ENCODE peak calls at places on chromosome 16, in five cellular contexts. A is uterus, C is right lobe of liver, E is ascending aorta, L is heart right ventricle. T is an unnamed sample. For H3K9me3 and H3K4me1, the result is how much of the 10 kb centered on the place peaks cover.

GRCh38 chr16:51877686-51878085 is 669.3 kb downstream of the TOX3 start:
- DNase-seq in C (no peak), L (no peak), E (no peak), A (no peak), T (no peak)

GRCh38 chr16:77376358-77376757 is 58.5 kb downstream of the ADAMTS18 start:
- DNase-seq in A (no peak), E (no peak), C (no peak), L (no peak), T (no peak)

GRCh38 chr16:78258651-78259050 is 159.2 kb downstream of the WWOX start:
- DNase-seq in C (no peak), E (no peak), L (no peak), A (no peak), T (no peak)

GRCh38 chr16:83899272-83899897 is 470 bp downstream of the MLYCD start:
- DNase-seq in C (peak), A (no peak), E (peak), L (peak), T (peak)

GRCh38 chr16:64287667-64288521 is 834.0 kb downstream of the CDH11 start:
- DNase-seq in C (no peak), A (no peak), E (no peak), L (no peak), T (no peak)

GRCh38 chr16:77711775-77712174 is 10.5 kb upstream of the NUDT7 start:
- DNase-seq in C (peak), L (no peak), A (no peak), E (no peak), T (no peak)

GRCh38 chr16:69123894-69124293 is 8.5 kb downstream of the CHTF8 start:
- DNase-seq in E (no peak), L (peak), A (no peak), C (no peak), T (no peak)

GRCh38 chr16:22683730-22684280 is 130.2 kb upstream of the HS3ST2 start:
- DNase-seq in C (no peak), A (no peak), E (peak), L (no peak), T (no peak)

GRCh38 chr16:66390346-66391108 is 24.0 kb downstream of the CDH5 start:
- DNase-seq in C (no peak), L (peak), A (no peak), E (peak), T (no peak)

GRCh38 chr16:787261-787966 is 767 bp downstream of the RPUSD1 start:
- DNase-seq in A (no peak), L (no peak), C (no peak), E (no peak), T (no peak)

GRCh38 chr16:71440669-71441347 is 1.0 kb downstream of the TLE7 start:
- DNase-seq in L (no peak), C (no peak), E (no peak), A (no peak), T (no peak)

GRCh38 chr16:2514333-2515179 is 804 bp downstream of the ATP6V0C start:
- DNase-seq in E (no peak), A (no peak), L (peak), C (peak), T (peak)

GRCh38 chr16:49621240-49622083 is 234.4 kb downstream of the ZNF423 start:
- DNase-seq in E (peak), C (no peak), L (no peak), A (no peak), T (no peak)

GRCh38 chr16:89633064-89633631 is 19.7 kb downstream of the DPEP1 start:
- DNase-seq in L (no peak), A (no peak), C (no peak), E (no peak), T (no peak)

GRCh38 chr16:88815901-88816589 is 4.3 kb upstream of the APRT start:
- DNase-seq in L (no peak), A (no peak), C (no peak), E (no peak), T (peak)

GRCh38 chr16:67893791-67894399 is 841 bp downstream of the PSKH1 start:
- DNase-seq in L (no peak), A (no peak), C (no peak), E (no peak), T (no peak)

GRCh38 chr16:784431-784830 is 3.8 kb downstream of the RPUSD1 start:
- DNase-seq in L (no peak), C (no peak), E (no peak), A (no peak), T (no peak)

GRCh38 chr16:84268661-84269060 is 26.0 kb upstream of the WFDC1 start:
- DNase-seq in E (no peak), A (no peak), L (no peak), C (no peak), T (no peak)

GRCh38 chr16:86048221-86048620 is 149.3 kb downstream of the IRF8 start:
- DNase-seq in L (no peak), C (peak), A (no peak), E (no peak), T (no peak)

GRCh38 chr16:8237452-8237851 is 352.9 kb downstream of the TMEM114 start:
- DNase-seq in L (no peak), A (no peak), C (no peak), E (no peak), T (no peak)

GRCh38 chr16:57071840-57072541 is 20.4 kb upstream of the CPNE2 start:
- DNase-seq in E (no peak), L (no peak), A (no peak), C (no peak), T (no peak)

GRCh38 chr16:1526608-1527555 is 6.6 kb upstream of the TMEM204 start:
- DNase-seq in C (no peak), A (no peak), L (no peak), E (no peak), T (no peak)

GRCh38 chr16:84175351-84176081 is 11.3 kb downstream of the TAF1C start:
- DNase-seq in L (no peak), E (no peak), C (no peak), A (peak), T (peak)

GRCh38 chr16:19874816-19875546 is 9.7 kb downstream of the GPRC5B start:
- DNase-seq in L (no peak), E (no peak), A (no peak), C (no peak), T (no peak)

GRCh38 chr16:56606688-56607618 is 1.4 kb upstream of the MT2A start:
- DNase-seq in E (peak), L (peak), C (peak), A (peak), T (peak)

GRCh38 chr16:30142672-30143346 is 19.8 kb upstream of the MAPK3 start:
- DNase-seq in C (no peak), L (no peak), A (no peak), E (no peak), T (no peak)

GRCh38 chr16:66128363-66128725 is 238.1 kb upstream of the CDH5 start:
- DNase-seq in E (no peak), A (no peak), L (no peak), C (no peak), T (no peak)

GRCh38 chr16:11145821-11146211 is 110.2 kb downstream of the SOCS1 start:
- DNase-seq in E (no peak), C (no peak), A (no peak), L (no peak), T (no peak)
- H3K9me3 ChIP-seq in E (under half), C (under half), A (under half), L (under half), T (under half)

GRCh38 chr16:58462997-58463891 is 36.7 kb upstream of the NDRG4 start:
- DNase-seq in C (no peak), A (no peak), E (no peak), L (peak), T (no peak)
- H3K4me1 ChIP-seq in C (under half), A (under half), E (under half), L (under half), T (under half)

GRCh38 chr16:13393816-13394215 is 492.4 kb downstream of the SHISA9 start:
- DNase-seq in L (no peak), A (no peak), E (no peak), C (no peak), T (no peak)

GRCh38 chr16:13402601-13403000 is 501.2 kb downstream of the SHISA9 start:
- DNase-seq in L (no peak), C (no peak), A (no peak), E (no peak), T (no peak)

GRCh38 chr16:13392341-13392740 is 490.9 kb downstream of the SHISA9 start:
- DNase-seq in A (no peak), L (no peak), C (no peak), E (no peak), T (no peak)

GRCh38 chr16:13401631-13402030 is 500.2 kb downstream of the SHISA9 start:
- DNase-seq in C (no peak), L (no peak), E (no peak), A (no peak), T (no peak)

GRCh38 chr16:13397126-13397525 is 495.7 kb downstream of the SHISA9 start:
- DNase-seq in E (no peak), C (no peak), A (no peak), L (no peak), T (no peak)
- TF ChIP-seq CTCF in E (no peak), C (no peak), A (no peak), L (no peak), T (no peak)

GRCh38 chr16:35713762-35714650 is 2254.6 kb downstream of the TP53TG3F start:
- DNase-seq in C (no peak), A (no peak), E (peak), L (peak), T (no peak)

GRCh38 chr16:35711435-35711834 is 2252.0 kb downstream of the TP53TG3F start:
- DNase-seq in L (no peak), A (no peak), C (no peak), E (no peak), T (no peak)

GRCh38 chr16:35711958-35712357 is 2252.5 kb downstream of the TP53TG3F start:
- DNase-seq in L (no peak), A (no peak), C (no peak), E (peak), T (no peak)

DNA sequence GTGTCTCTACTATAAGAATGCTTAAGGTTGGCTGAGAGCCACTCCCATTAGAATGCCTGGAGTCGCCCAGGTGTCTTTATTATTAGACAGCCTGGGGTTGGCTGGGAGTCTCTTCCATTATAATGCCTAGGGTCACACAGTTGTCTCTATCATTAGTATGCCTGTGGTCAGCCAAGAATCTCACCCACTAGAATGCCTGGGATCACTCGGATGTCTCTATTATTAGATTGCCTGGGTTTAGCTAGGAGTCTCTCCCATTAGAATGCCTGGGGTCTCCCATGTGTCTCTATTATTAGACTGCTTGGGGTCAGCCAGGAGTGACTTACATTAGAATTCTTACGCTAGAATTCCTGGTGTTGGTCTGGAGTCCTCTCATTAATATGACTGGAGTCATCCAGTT is 2255.3 kb downstream of the TP53TG3F start:
- DNase-seq in E (no peak), A (no peak), C (no peak), L (peak), T (no peak)
- H3K9me3 ChIP-seq in E (under half), A (under half), C (under half), L (under half), T (half or more)

GRCh38 chr16:11819798-11820197 is 22.7 kb upstream of the ZC3H7A start:
- DNase-seq in A (no peak), E (no peak), L (no peak), C (no peak), T (no peak)
- H3K4me1 ChIP-seq in A (under half), E (under half), L (under half), C (under half), T (under half)

T was measured in mucosa of descending colon.